ENCODE peak calls at places on chromosome 6, in nine cellular contexts. One of them, this sample, is unnamed.
A peak's percentile ranks its signal among the peaks of the same experiment; 100 is the strongest.

GRCh38 chr6:154513601-154514320 is 3.3 kb upstream of the CNKSR3 start:
- DNase-seq in naive thymus-derived CD8-positive, alpha-beta T cell: no peak
- DNase-seq in HFFc6: no peak
- DNase-seq in endothelial cell: no peak
- DNase-seq in astrocyte of the hippocampus: no peak
- DNase-seq in fibroblast of the aortic adventitia: no peak
- DNase-seq in stimulated activated CD8-positive, alpha-beta memory T cell treated with anti-CD3 and anti-CD28 coated beads, Interleukin-4, amount 100 ng/mL, for 24 hours: no peak
- DNase-seq in CD4-positive, CD25-positive, alpha-beta regulatory T cell: no peak
- DNase-seq in hypothalamus: no peak
- DNase-seq in this sample: no peak

GRCh38 chr6:166422201-166422940 is 39.6 kb upstream of the MPC1 start:
- DNase-seq in HFFc6: no peak
- DNase-seq in astrocyte of the hippocampus: no peak
- DNase-seq in endothelial cell: no peak
- DNase-seq in naive thymus-derived CD8-positive, alpha-beta T cell: no peak
- DNase-seq in stimulated activated CD8-positive, alpha-beta memory T cell treated with anti-CD3 and anti-CD28 coated beads, Interleukin-4, amount 100 ng/mL, for 24 hours: no peak
- DNase-seq in CD4-positive, CD25-positive, alpha-beta regulatory T cell: no peak
- DNase-seq in fibroblast of the aortic adventitia: no peak
- DNase-seq in hypothalamus: no peak
- DNase-seq in this sample: no peak

GRCh38 chr6:117440558-117441525 is 15.1 kb upstream of the ROS1 start:
- DNase-seq in endothelial cell: no peak
- DNase-seq in fibroblast of the aortic adventitia: peak; percentile 78
- DNase-seq in naive thymus-derived CD8-positive, alpha-beta T cell: no peak
- DNase-seq in CD4-positive, CD25-positive, alpha-beta regulatory T cell: no peak
- DNase-seq in hypothalamus: no peak
- DNase-seq in stimulated activated CD8-positive, alpha-beta memory T cell treated with anti-CD3 and anti-CD28 coated beads, Interleukin-4, amount 100 ng/mL, for 24 hours: no peak
- DNase-seq in HFFc6: peak; percentile 100
- DNase-seq in astrocyte of the hippocampus: peak; percentile 74
- DNase-seq in this sample: peak; percentile 59

GRCh38 chr6:71394001-71394432 is 105.4 kb downstream of the OGFRL1 start:
- DNase-seq in endothelial cell: no peak
- DNase-seq in astrocyte of the hippocampus: no peak
- DNase-seq in fibroblast of the aortic adventitia: peak; percentile 70
- DNase-seq in CD4-positive, CD25-positive, alpha-beta regulatory T cell: no peak
- DNase-seq in HFFc6: peak; percentile 48
- DNase-seq in hypothalamus: no peak
- DNase-seq in naive thymus-derived CD8-positive, alpha-beta T cell: no peak
- DNase-seq in stimulated activated CD8-positive, alpha-beta memory T cell treated with anti-CD3 and anti-CD28 coated beads, Interleukin-4, amount 100 ng/mL, for 24 hours: no peak
- DNase-seq in this sample: no peak

GRCh38 chr6:46612645-46613044 is 40.0 kb downstream of the CYP39A1 start:
- DNase-seq in stimulated activated CD8-positive, alpha-beta memory T cell treated with anti-CD3 and anti-CD28 coated beads, Interleukin-4, amount 100 ng/mL, for 24 hours: no peak
- DNase-seq in naive thymus-derived CD8-positive, alpha-beta T cell: no peak
- DNase-seq in astrocyte of the hippocampus: peak; percentile 3
- DNase-seq in fibroblast of the aortic adventitia: no peak
- DNase-seq in endothelial cell: no peak
- DNase-seq in hypothalamus: no peak
- DNase-seq in HFFc6: no peak
- DNase-seq in CD4-positive, CD25-positive, alpha-beta regulatory T cell: no peak
- DNase-seq in this sample: no peak

GRCh38 chr6:30399390-30400058 is 54.6 kb downstream of the RPP21 start:
- DNase-seq in stimulated activated CD8-positive, alpha-beta memory T cell treated with anti-CD3 and anti-CD28 coated beads, Interleukin-4, amount 100 ng/mL, for 24 hours: no peak
- DNase-seq in HFFc6: peak; percentile 23
- DNase-seq in CD4-positive, CD25-positive, alpha-beta regulatory T cell: no peak
- DNase-seq in fibroblast of the aortic adventitia: peak; percentile 2
- DNase-seq in naive thymus-derived CD8-positive, alpha-beta T cell: no peak
- DNase-seq in astrocyte of the hippocampus: no peak
- DNase-seq in endothelial cell: no peak
- DNase-seq in hypothalamus: no peak
- DNase-seq in this sample: peak; percentile 52

GRCh38 chr6:131733376-131734016 is 22.7 kb upstream of the CTAGE9 start:
- DNase-seq in HFFc6: peak; percentile 63
- DNase-seq in fibroblast of the aortic adventitia: peak; percentile 31
- DNase-seq in stimulated activated CD8-positive, alpha-beta memory T cell treated with anti-CD3 and anti-CD28 coated beads, Interleukin-4, amount 100 ng/mL, for 24 hours: no peak
- DNase-seq in hypothalamus: peak; percentile 0
- DNase-seq in naive thymus-derived CD8-positive, alpha-beta T cell: no peak
- DNase-seq in astrocyte of the hippocampus: peak; percentile 67
- DNase-seq in endothelial cell: no peak
- DNase-seq in CD4-positive, CD25-positive, alpha-beta regulatory T cell: no peak
- DNase-seq in this sample: peak; percentile 76

GRCh38 chr6:13331516-13332348 is 3.4 kb upstream of the TBC1D7 start:
- DNase-seq in astrocyte of the hippocampus: peak; percentile 41
- DNase-seq in naive thymus-derived CD8-positive, alpha-beta T cell: no peak
- DNase-seq in endothelial cell: no peak
- DNase-seq in HFFc6: peak; percentile 28
- DNase-seq in fibroblast of the aortic adventitia: peak; percentile 58
- DNase-seq in hypothalamus: no peak
- DNase-seq in CD4-positive, CD25-positive, alpha-beta regulatory T cell: peak; percentile 40
- DNase-seq in stimulated activated CD8-positive, alpha-beta memory T cell treated with anti-CD3 and anti-CD28 coated beads, Interleukin-4, amount 100 ng/mL, for 24 hours: no peak
- DNase-seq in this sample: no peak

GRCh38 chr6:77880501-77880900 is 227.7 kb downstream of the MEI4 start:
- DNase-seq in fibroblast of the aortic adventitia: no peak
- DNase-seq in astrocyte of the hippocampus: peak; percentile 9
- DNase-seq in hypothalamus: no peak
- DNase-seq in CD4-positive, CD25-positive, alpha-beta regulatory T cell: no peak
- DNase-seq in stimulated activated CD8-positive, alpha-beta memory T cell treated with anti-CD3 and anti-CD28 coated beads, Interleukin-4, amount 100 ng/mL, for 24 hours: no peak
- DNase-seq in HFFc6: no peak
- DNase-seq in endothelial cell: no peak
- DNase-seq in naive thymus-derived CD8-positive, alpha-beta T cell: no peak
- DNase-seq in this sample: no peak

GRCh38 chr6:56350857-56351256 is 103.5 kb upstream of the COL21A1 start:
- DNase-seq in endothelial cell: no peak
- DNase-seq in hypothalamus: no peak
- DNase-seq in stimulated activated CD8-positive, alpha-beta memory T cell treated with anti-CD3 and anti-CD28 coated beads, Interleukin-4, amount 100 ng/mL, for 24 hours: no peak
- DNase-seq in fibroblast of the aortic adventitia: no peak
- DNase-seq in naive thymus-derived CD8-positive, alpha-beta T cell: no peak
- DNase-seq in astrocyte of the hippocampus: no peak
- DNase-seq in CD4-positive, CD25-positive, alpha-beta regulatory T cell: no peak
- DNase-seq in HFFc6: no peak
- DNase-seq in this sample: no peak

GRCh38 chr6:36962874-36963273 is 8.3 kb downstream of the PI16 start:
- DNase-seq in naive thymus-derived CD8-positive, alpha-beta T cell: peak; percentile 65
- DNase-seq in hypothalamus: peak; percentile 50
- DNase-seq in HFFc6: peak; percentile 22
- DNase-seq in astrocyte of the hippocampus: peak; percentile 34
- DNase-seq in CD4-positive, CD25-positive, alpha-beta regulatory T cell: peak; percentile 80
- DNase-seq in stimulated activated CD8-positive, alpha-beta memory T cell treated with anti-CD3 and anti-CD28 coated beads, Interleukin-4, amount 100 ng/mL, for 24 hours: peak; percentile 51
- DNase-seq in fibroblast of the aortic adventitia: peak; percentile 39
- DNase-seq in endothelial cell: peak; percentile 83
- DNase-seq in this sample: peak; percentile 46

GRCh38 chr6:70124882-70125535 is 177.9 kb downstream of the COL9A1 start:
- DNase-seq in stimulated activated CD8-positive, alpha-beta memory T cell treated with anti-CD3 and anti-CD28 coated beads, Interleukin-4, amount 100 ng/mL, for 24 hours: no peak
- DNase-seq in CD4-positive, CD25-positive, alpha-beta regulatory T cell: no peak
- DNase-seq in astrocyte of the hippocampus: peak; percentile 8
- DNase-seq in hypothalamus: no peak
- DNase-seq in fibroblast of the aortic adventitia: peak; percentile 25
- DNase-seq in HFFc6: no peak
- DNase-seq in naive thymus-derived CD8-positive, alpha-beta T cell: no peak
- DNase-seq in endothelial cell: no peak
- DNase-seq in this sample: peak; percentile 38

GRCh38 chr6:142800240-142800639 is 144.7 kb downstream of the HIVEP2 start:
- DNase-seq in endothelial cell: no peak
- DNase-seq in stimulated activated CD8-positive, alpha-beta memory T cell treated with anti-CD3 and anti-CD28 coated beads, Interleukin-4, amount 100 ng/mL, for 24 hours: no peak
- DNase-seq in astrocyte of the hippocampus: no peak
- DNase-seq in CD4-positive, CD25-positive, alpha-beta regulatory T cell: no peak
- DNase-seq in HFFc6: no peak
- DNase-seq in naive thymus-derived CD8-positive, alpha-beta T cell: no peak
- DNase-seq in hypothalamus: no peak
- DNase-seq in fibroblast of the aortic adventitia: no peak
- DNase-seq in this sample: no peak

GRCh38 chr6:1290805-1291204 is 21.1 kb upstream of the FOXQ1 start:
- DNase-seq in astrocyte of the hippocampus: no peak
- DNase-seq in hypothalamus: no peak
- DNase-seq in stimulated activated CD8-positive, alpha-beta memory T cell treated with anti-CD3 and anti-CD28 coated beads, Interleukin-4, amount 100 ng/mL, for 24 hours: no peak
- DNase-seq in CD4-positive, CD25-positive, alpha-beta regulatory T cell: no peak
- DNase-seq in naive thymus-derived CD8-positive, alpha-beta T cell: no peak
- DNase-seq in HFFc6: no peak
- DNase-seq in fibroblast of the aortic adventitia: no peak
- DNase-seq in endothelial cell: no peak
- DNase-seq in this sample: no peak

GRCh38 chr6:136959471-136959891 is 37.4 kb downstream of the SLC35D3 start:
- DNase-seq in HFFc6: no peak
- DNase-seq in stimulated activated CD8-positive, alpha-beta memory T cell treated with anti-CD3 and anti-CD28 coated beads, Interleukin-4, amount 100 ng/mL, for 24 hours: no peak
- DNase-seq in fibroblast of the aortic adventitia: no peak
- DNase-seq in naive thymus-derived CD8-positive, alpha-beta T cell: no peak
- DNase-seq in endothelial cell: no peak
- DNase-seq in hypothalamus: no peak
- DNase-seq in CD4-positive, CD25-positive, alpha-beta regulatory T cell: no peak
- DNase-seq in astrocyte of the hippocampus: no peak
- DNase-seq in this sample: no peak

GRCh38 chr6:84688187-84688878 is 76.1 kb downstream of the TBX18 start:
- DNase-seq in CD4-positive, CD25-positive, alpha-beta regulatory T cell: no peak
- DNase-seq in hypothalamus: no peak
- DNase-seq in astrocyte of the hippocampus: peak; percentile 57
- DNase-seq in HFFc6: no peak
- DNase-seq in fibroblast of the aortic adventitia: peak; percentile 74
- DNase-seq in naive thymus-derived CD8-positive, alpha-beta T cell: no peak
- DNase-seq in stimulated activated CD8-positive, alpha-beta memory T cell treated with anti-CD3 and anti-CD28 coated beads, Interleukin-4, amount 100 ng/mL, for 24 hours: no peak
- DNase-seq in endothelial cell: no peak
- DNase-seq in this sample: no peak

GRCh38 chr6:169075211-169075621 is 178.4 kb downstream of the THBS2 start:
- DNase-seq in hypothalamus: no peak
- DNase-seq in HFFc6: no peak
- DNase-seq in astrocyte of the hippocampus: no peak
- DNase-seq in naive thymus-derived CD8-positive, alpha-beta T cell: no peak
- DNase-seq in endothelial cell: no peak
- DNase-seq in stimulated activated CD8-positive, alpha-beta memory T cell treated with anti-CD3 and anti-CD28 coated beads, Interleukin-4, amount 100 ng/mL, for 24 hours: no peak
- DNase-seq in fibroblast of the aortic adventitia: peak; percentile 98
- DNase-seq in CD4-positive, CD25-positive, alpha-beta regulatory T cell: no peak
- DNase-seq in this sample: peak; percentile 29

GRCh38 chr6:45057711-45058110 is 270.4 kb upstream of the RUNX2 start:
- DNase-seq in astrocyte of the hippocampus: no peak
- DNase-seq in HFFc6: no peak
- DNase-seq in endothelial cell: no peak
- DNase-seq in hypothalamus: no peak
- DNase-seq in stimulated activated CD8-positive, alpha-beta memory T cell treated with anti-CD3 and anti-CD28 coated beads, Interleukin-4, amount 100 ng/mL, for 24 hours: no peak
- DNase-seq in fibroblast of the aortic adventitia: no peak
- DNase-seq in CD4-positive, CD25-positive, alpha-beta regulatory T cell: no peak
- DNase-seq in naive thymus-derived CD8-positive, alpha-beta T cell: no peak
- DNase-seq in this sample: no peak

GRCh38 chr6:63764318-63764916 is 128.8 kb downstream of the PHF3 start:
- DNase-seq in endothelial cell: no peak
- DNase-seq in HFFc6: peak; percentile 37
- DNase-seq in naive thymus-derived CD8-positive, alpha-beta T cell: no peak
- DNase-seq in stimulated activated CD8-positive, alpha-beta memory T cell treated with anti-CD3 and anti-CD28 coated beads, Interleukin-4, amount 100 ng/mL, for 24 hours: no peak
- DNase-seq in fibroblast of the aortic adventitia: peak; percentile 73
- DNase-seq in CD4-positive, CD25-positive, alpha-beta regulatory T cell: peak; percentile 59
- DNase-seq in astrocyte of the hippocampus: peak; percentile 59
- DNase-seq in hypothalamus: no peak
- DNase-seq in this sample: peak; percentile 10

GRCh38 chr6:21949211-21949801 is 347.5 kb downstream of the PRL start:
- DNase-seq in naive thymus-derived CD8-positive, alpha-beta T cell: no peak
- DNase-seq in fibroblast of the aortic adventitia: no peak
- DNase-seq in stimulated activated CD8-positive, alpha-beta memory T cell treated with anti-CD3 and anti-CD28 coated beads, Interleukin-4, amount 100 ng/mL, for 24 hours: no peak
- DNase-seq in HFFc6: no peak
- DNase-seq in endothelial cell: no peak
- DNase-seq in astrocyte of the hippocampus: peak; percentile 35
- DNase-seq in CD4-positive, CD25-positive, alpha-beta regulatory T cell: no peak
- DNase-seq in hypothalamus: no peak
- DNase-seq in this sample: peak; percentile 14

GRCh38 chr6:125639621-125640020 is 109.8 kb upstream of the HEY2 start:
- DNase-seq in CD4-positive, CD25-positive, alpha-beta regulatory T cell: no peak
- DNase-seq in stimulated activated CD8-positive, alpha-beta memory T cell treated with anti-CD3 and anti-CD28 coated beads, Interleukin-4, amount 100 ng/mL, for 24 hours: no peak
- DNase-seq in endothelial cell: no peak
- DNase-seq in naive thymus-derived CD8-positive, alpha-beta T cell: no peak
- DNase-seq in hypothalamus: no peak
- DNase-seq in HFFc6: no peak
- DNase-seq in astrocyte of the hippocampus: no peak
- DNase-seq in fibroblast of the aortic adventitia: no peak
- DNase-seq in this sample: no peak

GRCh38 chr6:4853349-4853748 is 77.1 kb downstream of the CDYL start:
- DNase-seq in endothelial cell: no peak
- DNase-seq in fibroblast of the aortic adventitia: no peak
- DNase-seq in hypothalamus: no peak
- DNase-seq in HFFc6: no peak
- DNase-seq in naive thymus-derived CD8-positive, alpha-beta T cell: no peak
- DNase-seq in astrocyte of the hippocampus: no peak
- DNase-seq in stimulated activated CD8-positive, alpha-beta memory T cell treated with anti-CD3 and anti-CD28 coated beads, Interleukin-4, amount 100 ng/mL, for 24 hours: no peak
- DNase-seq in CD4-positive, CD25-positive, alpha-beta regulatory T cell: no peak
- DNase-seq in this sample: no peak

GRCh38 chr6:85569323-85569722 is 24.3 kb downstream of the SNX14 start:
- DNase-seq in CD4-positive, CD25-positive, alpha-beta regulatory T cell: no peak
- DNase-seq in stimulated activated CD8-positive, alpha-beta memory T cell treated with anti-CD3 and anti-CD28 coated beads, Interleukin-4, amount 100 ng/mL, for 24 hours: no peak
- DNase-seq in hypothalamus: no peak
- DNase-seq in HFFc6: peak; percentile 11
- DNase-seq in fibroblast of the aortic adventitia: peak; percentile 32
- DNase-seq in naive thymus-derived CD8-positive, alpha-beta T cell: no peak
- DNase-seq in astrocyte of the hippocampus: peak; percentile 14
- DNase-seq in endothelial cell: no peak
- DNase-seq in this sample: peak; percentile 20

GRCh38 chr6:19569563-19569962 is 267.6 kb upstream of the ID4 start:
- DNase-seq in naive thymus-derived CD8-positive, alpha-beta T cell: no peak
- DNase-seq in endothelial cell: no peak
- DNase-seq in hypothalamus: no peak
- DNase-seq in astrocyte of the hippocampus: no peak
- DNase-seq in fibroblast of the aortic adventitia: no peak
- DNase-seq in CD4-positive, CD25-positive, alpha-beta regulatory T cell: no peak
- DNase-seq in stimulated activated CD8-positive, alpha-beta memory T cell treated with anti-CD3 and anti-CD28 coated beads, Interleukin-4, amount 100 ng/mL, for 24 hours: no peak
- DNase-seq in HFFc6: no peak
- DNase-seq in this sample: no peak

GRCh38 chr6:76026101-76026500 is 46.4 kb downstream of the IMPG1 start:
- DNase-seq in astrocyte of the hippocampus: peak; percentile 16
- DNase-seq in naive thymus-derived CD8-positive, alpha-beta T cell: no peak
- DNase-seq in hypothalamus: no peak
- DNase-seq in fibroblast of the aortic adventitia: no peak
- DNase-seq in CD4-positive, CD25-positive, alpha-beta regulatory T cell: no peak
- DNase-seq in stimulated activated CD8-positive, alpha-beta memory T cell treated with anti-CD3 and anti-CD28 coated beads, Interleukin-4, amount 100 ng/mL, for 24 hours: no peak
- DNase-seq in endothelial cell: peak; percentile 9
- DNase-seq in HFFc6: no peak
- DNase-seq in this sample: no peak

GRCh38 chr6:75759207-75759606 is 10.2 kb downstream of the MYO6 start:
- DNase-seq in hypothalamus: no peak
- DNase-seq in HFFc6: no peak
- DNase-seq in astrocyte of the hippocampus: peak; percentile 28
- DNase-seq in fibroblast of the aortic adventitia: no peak
- DNase-seq in naive thymus-derived CD8-positive, alpha-beta T cell: no peak
- DNase-seq in CD4-positive, CD25-positive, alpha-beta regulatory T cell: no peak
- DNase-seq in endothelial cell: no peak
- DNase-seq in stimulated activated CD8-positive, alpha-beta memory T cell treated with anti-CD3 and anti-CD28 coated beads, Interleukin-4, amount 100 ng/mL, for 24 hours: no peak
- DNase-seq in this sample: no peak

GRCh38 chr6:16999486-17000436 is 102.1 kb upstream of the STMND1 start:
- DNase-seq in endothelial cell: no peak
- DNase-seq in fibroblast of the aortic adventitia: peak; percentile 87
- DNase-seq in naive thymus-derived CD8-positive, alpha-beta T cell: no peak
- DNase-seq in astrocyte of the hippocampus: peak; percentile 51
- DNase-seq in hypothalamus: no peak
- DNase-seq in CD4-positive, CD25-positive, alpha-beta regulatory T cell: no peak
- DNase-seq in HFFc6: peak; percentile 89
- DNase-seq in stimulated activated CD8-positive, alpha-beta memory T cell treated with anti-CD3 and anti-CD28 coated beads, Interleukin-4, amount 100 ng/mL, for 24 hours: no peak
- DNase-seq in this sample: no peak